ENCODE peak calls at places on chromosomes 5 and 9, in ten cellular contexts. A is GDM1; P is HEK293T; D is brain microvascular endothelial cell; U is stimulated activated CD8-positive, alpha-beta memory T cell treated with anti-CD3 and anti-CD28 coated beads, Interleukin-12 subunit alpha, Interleukin-12 subunit beta, amount 100 ng/mL, for 1 hour; G is T-helper 2 cell treated with Interferon-gamma antibody and Interleukin-4, amounts not matched to agents 5 μg/mL and 100 μg/mL, for 36 hours; I is myocyte; H is amniotic epithelial cell; Q is stimulated activated CD4-positive, alpha-beta T cell treated with anti-CD3 and anti-CD28 coated beads, TNF-alpha, amount 100 ng/mL, for 24 hours; M is GM13977. Y is an unnamed sample.

GRCh38 chr9:79360387-79361347 is 211.1 kb upstream of the TLE4 start:
- DNase-seq in H (peak; percentile 58), G (no peak), Q (no peak), D (peak; percentile 9), P (no peak), A (no peak), M (no peak), U (no peak), I (peak; percentile 20), Y (no peak)

GRCh38 chr5:111584651-111585050 is 72.3 kb upstream of the STARD4 start:
- DNase-seq in Q (no peak), G (peak; percentile 45), M (no peak), U (peak; percentile 8), I (no peak), H (peak; percentile 95), P (no peak), A (no peak), D (peak; percentile 82), Y (no peak)

GRCh38 chr9:97895695-97896332 is 26.5 kb downstream of the TRMO start:
- DNase-seq in I (no peak), A (no peak), U (no peak), H (peak; percentile 24), G (no peak), Q (no peak), D (peak; percentile 31), P (peak; percentile 27), M (no peak), Y (peak; percentile 17)

GRCh38 chr9:107177243-107177839 is 105.7 kb upstream of the RAD23B start:
- DNase-seq in H (no peak), U (no peak), P (no peak), M (no peak), G (no peak), I (no peak), Q (no peak), D (no peak), A (no peak), Y (no peak)

GRCh38 chr5:157729858-157730257 is 1.4 kb upstream of the THG1L start:
- DNase-seq in H (no peak), M (peak; percentile 75), Q (no peak), I (no peak), D (no peak), A (no peak), P (no peak), G (no peak), U (no peak), Y (no peak)

GRCh38 chr5:102856374-102856748 is 101.3 kb downstream of the PAM start:
- DNase-seq in I (peak; percentile 29), A (no peak), H (peak; percentile 56), Q (no peak), U (no peak), M (no peak), P (no peak), G (no peak), D (peak; percentile 9), Y (no peak)

GRCh38 chr5:1295650-1296037 is 776 bp upstream of the TERT start:
- DNase-seq in G (no peak), D (no peak), U (no peak), H (no peak), Q (no peak), I (no peak), P (no peak), M (no peak), A (no peak), Y (no peak)

GRCh38 chr5:150461231-150461630 is 11.7 kb upstream of the RPS14 start:
- DNase-seq in M (peak; percentile 81), H (no peak), D (no peak), I (no peak), P (no peak), Q (no peak), G (no peak), A (peak; percentile 23), U (no peak), Y (no peak)

GRCh38 chr9:99820330-99821186 is 1.1 kb upstream of the NR4A3 start:
- DNase-seq in U (no peak), Q (peak; percentile 65), H (peak; percentile 69), G (peak; percentile 82), P (no peak), D (peak; percentile 71), A (no peak), I (peak; percentile 70), M (peak; percentile 76), Y (peak; percentile 51)

GRCh38 chr5:85549836-85550599 is 1067.7 kb upstream of the COX7C start:
- DNase-seq in H (no peak), Q (no peak), D (no peak), A (no peak), U (no peak), M (no peak), G (no peak), P (no peak), I (no peak), Y (no peak)

GRCh38 chr9:135513351-135513846 is 7.8 kb upstream of the LCN1 start:
- DNase-seq in P (no peak), I (no peak), U (no peak), G (no peak), A (no peak), M (peak; percentile 4), Q (no peak), H (no peak), D (no peak), Y (no peak)

GRCh38 chr5:56321236-56321881 is 88.2 kb upstream of the ANKRD55 start:
- DNase-seq in A (no peak), M (no peak), D (no peak), U (no peak), I (no peak), H (no peak), Q (peak; percentile 51), P (no peak), G (peak; percentile 28), Y (no peak)

GRCh38 chr9:116062206-116062550 is 91.4 kb upstream of the PAPPA start:
- DNase-seq in M (no peak), H (no peak), Q (no peak), I (no peak), U (no peak), A (no peak), G (no peak), D (no peak), P (no peak), Y (no peak)

GRCh38 chr9:1939926-1940368 is 75.2 kb upstream of the SMARCA2 start:
- DNase-seq in H (no peak), P (peak; percentile 40), D (no peak), U (no peak), M (peak; percentile 73), G (peak; percentile 25), I (peak; percentile 34), Q (peak; percentile 36), A (no peak), Y (peak; percentile 80)

GRCh38 chr5:75050415-75050814 is 1.9 kb downstream of the GCNT4 start:
- DNase-seq in M (no peak), U (no peak), I (no peak), G (no peak), D (no peak), A (no peak), H (peak; percentile 27), P (peak; percentile 58), Q (peak; percentile 19), Y (no peak)

GRCh38 chr5:170576602-170577584 is 73.1 kb downstream of the KCNIP1 start:
- DNase-seq in I (no peak), D (no peak), M (no peak), H (no peak), A (no peak), Q (no peak), U (no peak), P (no peak), G (no peak), Y (no peak)

GRCh38 chr9:115008536-115008935 is 78.1 kb upstream of the TNFSF8 start:
- DNase-seq in U (no peak), H (peak; percentile 95), D (peak; percentile 89), Q (peak; percentile 27), G (peak; percentile 52), P (no peak), M (no peak), A (peak; percentile 40), I (peak; percentile 66), Y (no peak)

GRCh38 chr5:83313431-83313830 is 158.1 kb upstream of the VCAN start:
- DNase-seq in P (no peak), Q (no peak), I (peak; percentile 5), H (peak; percentile 77), U (no peak), M (no peak), G (no peak), D (peak; percentile 47), A (no peak), Y (no peak)

GRCh38 chr9:114677418-114677817 is 4.6 kb downstream of the TEX48 start:
- DNase-seq in G (no peak), A (peak; percentile 53), M (no peak), H (peak; percentile 99), D (peak; percentile 100), Q (no peak), U (no peak), I (peak; percentile 79), P (no peak), Y (no peak)

GRCh38 chr5:167970002-167970401 is 321.4 kb upstream of the WWC1 start:
- DNase-seq in A (no peak), Q (no peak), D (no peak), G (no peak), M (peak; percentile 30), P (no peak), H (no peak), I (no peak), U (no peak), Y (no peak)

GRCh38 chr5:130992095-130992494 is 173.0 kb downstream of the HINT1 start:
- DNase-seq in A (no peak), M (no peak), H (peak; percentile 29), D (no peak), P (no peak), Q (no peak), G (no peak), I (peak; percentile 18), U (no peak), Y (no peak)

GRCh38 chr5:56124885-56125250 is 108.3 kb downstream of the ANKRD55 start:
- DNase-seq in P (no peak), G (no peak), U (no peak), Q (no peak), D (no peak), H (peak; percentile 67), M (no peak), A (no peak), I (no peak), Y (no peak)

GRCh38 chr5:143206194-143207053 is 197.1 kb downstream of the NR3C1 start:
- DNase-seq in P (no peak), U (no peak), H (no peak), M (no peak), A (no peak), D (no peak), G (no peak), Q (no peak), I (no peak), Y (no peak)

GRCh38 chr5:133667217-133667616 is 54.9 kb upstream of the FSTL4 start:
- DNase-seq in A (no peak), M (no peak), Q (no peak), U (no peak), P (no peak), D (no peak), G (no peak), H (no peak), I (no peak), Y (no peak)

GRCh38 chr9:32427111-32427873 is 42.8 kb downstream of the ACO1 start:
- DNase-seq in M (no peak), H (peak; percentile 79), P (no peak), G (no peak), U (no peak), Q (no peak), D (peak; percentile 32), I (no peak), A (no peak), Y (no peak)

GRCh38 chr9:12719431-12719830 is 26.2 kb downstream of the TYRP1 start:
- DNase-seq in I (peak; percentile 50), D (no peak), A (no peak), Q (no peak), U (no peak), P (no peak), M (no peak), H (peak; percentile 64), G (no peak), Y (peak; percentile 48)

GRCh38 chr5:139577689-139578347 is 16.7 kb downstream of the UBE2D2 start:
- DNase-seq in P (no peak), A (no peak), I (peak; percentile 83), U (no peak), G (no peak), Q (no peak), D (no peak), H (no peak), M (no peak), Y (no peak)

GRCh38 chr9:119803679-119804078 is 434.4 kb upstream of the BRINP1 start:
- DNase-seq in I (peak; percentile 3), H (no peak), M (no peak), G (no peak), Q (no peak), P (no peak), U (no peak), D (no peak), A (no peak), Y (no peak)

Y was measured in NCI-H526.